ENCODE peak calls at places on chromosomes 13 and 19, in nine cellular contexts. L, G, J, H, Y, M, R, A and P are unnamed samples.

GRCh38 chr19:56091066-56091490 is 30.0 kb downstream of the ZNF787 start:
- DNase-seq in L (no peak), G (no peak), J (no peak), H (no peak), Y (no peak), M (no peak), R (no peak), A (no peak), P (no peak)

GRCh38 chr19:1027953-1028902 is 1.8 kb downstream of the CNN2 start:
- DNase-seq in L (peak), G (peak), J (peak), H (peak), Y (peak), M (peak), R (peak), A (peak), P (peak)

GRCh38 chr13:27489456-27489855 is 39.1 kb upstream of the MTIF3 start:
- DNase-seq in L (no peak), G (no peak), J (no peak), H (no peak), Y (no peak), M (no peak), R (no peak), A (no peak), P (no peak)

GRCh38 chr19:1768248-1768647 is 14.9 kb downstream of the ONECUT3 start:
- DNase-seq in L (no peak), G (no peak), J (no peak), H (peak), Y (no peak), M (peak), R (no peak), A (no peak), P (peak)

GRCh38 chr19:14333101-14333871 is 48.0 kb upstream of the ADGRE5 start:
- DNase-seq in L (no peak), G (no peak), J (no peak), H (peak), Y (no peak), M (no peak), R (no peak), A (no peak), P (peak)

GRCh38 chr19:12788682-12789097 is 2.6 kb upstream of the JUNB start:
- DNase-seq in L (no peak), G (no peak), J (peak), H (peak), Y (no peak), M (peak), R (no peak), A (no peak), P (peak)

GRCh38 chr13:113562085-113562749 is 22.3 kb upstream of the TFDP1 start:
- DNase-seq in L (peak), G (no peak), J (peak), H (peak), Y (peak), M (peak), R (peak), A (peak), P (peak)

GRCh38 chr13:38952827-38953226 is 37.8 kb downstream of the STOML3 start:
- DNase-seq in L (no peak), G (no peak), J (no peak), H (no peak), Y (no peak), M (no peak), R (no peak), A (no peak), P (no peak)

GRCh38 chr19:41940443-41941409 is 12.5 kb upstream of the ERFL start:
- DNase-seq in L (no peak), G (no peak), J (no peak), H (no peak), Y (no peak), M (peak), R (no peak), A (no peak), P (peak)

GRCh38 chr19:958967-959685 is 25.0 kb upstream of the WDR18 start:
- DNase-seq in L (no peak), G (no peak), J (no peak), H (peak), Y (no peak), M (no peak), R (no peak), A (peak), P (no peak)

GRCh38 chr13:91017031-91017668 is 330.3 kb upstream of the MIR17HG start:
- DNase-seq in L (no peak), G (no peak), J (no peak), H (peak), Y (no peak), M (peak), R (no peak), A (peak), P (peak)

GRCh38 chr19:12994701-12995595 is at the start of gene NFIX:
- DNase-seq in L (no peak), G (peak), J (peak), H (peak), Y (no peak), M (peak), R (peak), A (no peak), P (peak)

GRCh38 chr13:101544979-101545378 is 92.5 kb downstream of the ITGBL1 start:
- DNase-seq in L (no peak), G (no peak), J (no peak), H (no peak), Y (no peak), M (no peak), R (no peak), A (no peak), P (no peak)

GRCh38 chr13:91193358-91193757 is 154.1 kb upstream of the MIR17HG start:
- DNase-seq in L (no peak), G (no peak), J (no peak), H (no peak), Y (no peak), M (no peak), R (no peak), A (peak), P (no peak)

GRCh38 chr19:42658148-42658547 is 63.4 kb upstream of the CEACAM8 start:
- DNase-seq in L (no peak), G (no peak), J (no peak), H (no peak), Y (no peak), M (no peak), R (no peak), A (no peak), P (no peak)

GRCh38 chr19:1259873-1260748 is 9.0 kb upstream of the CIRBP start:
- DNase-seq in L (no peak), G (no peak), J (no peak), H (no peak), Y (no peak), M (no peak), R (no peak), A (no peak), P (peak)

GRCh38 chr13:75495938-75496337 is 14.0 kb upstream of the TBC1D4 start:
- DNase-seq in L (peak), G (no peak), J (no peak), H (no peak), Y (no peak), M (no peak), R (no peak), A (no peak), P (no peak)

GRCh38 chr13:24127116-24127631 is 33.3 kb upstream of the SPATA13 start:
- DNase-seq in L (no peak), G (no peak), J (no peak), H (no peak), Y (no peak), M (no peak), R (no peak), A (peak), P (no peak)

GRCh38 chr13:101552797-101553196 is 100.3 kb downstream of the ITGBL1 start:
- DNase-seq in L (no peak), G (no peak), J (no peak), H (no peak), Y (no peak), M (no peak), R (no peak), A (no peak), P (no peak)

GRCh38 chr13:110269509-110270185 is 37.3 kb downstream of the COL4A1 start:
- DNase-seq in L (no peak), G (no peak), J (peak), H (no peak), Y (no peak), M (no peak), R (no peak), A (no peak), P (no peak)

GRCh38 chr13:19888799-19889198 is 25.4 kb upstream of the ZMYM5 start:
- DNase-seq in L (no peak), G (no peak), J (no peak), H (no peak), Y (no peak), M (no peak), R (no peak), A (no peak), P (no peak)

GRCh38 chr13:101982903-101983302 is 418.9 kb downstream of the FGF14 start:
- DNase-seq in L (no peak), G (no peak), J (no peak), H (no peak), Y (no peak), M (no peak), R (no peak), A (no peak), P (no peak)

GRCh38 chr13:62357887-62358645 is 942.4 kb upstream of the PCDH20 start:
- DNase-seq in L (peak), G (no peak), J (no peak), H (peak), Y (no peak), M (peak), R (no peak), A (peak), P (peak)

GRCh38 chr19:50898018-50898417 is 13.2 kb downstream of the KLK4 start:
- DNase-seq in L (no peak), G (no peak), J (no peak), H (no peak), Y (no peak), M (no peak), R (no peak), A (no peak), P (no peak)

GRCh38 chr19:13872695-13873389 is 4.1 kb upstream of the NANOS3 start:
- DNase-seq in L (no peak), G (no peak), J (no peak), H (no peak), Y (no peak), M (no peak), R (no peak), A (no peak), P (peak)

GRCh38 chr13:48220592-48221300 is 12.3 kb upstream of the ITM2B start:
- DNase-seq in L (no peak), G (no peak), J (no peak), H (no peak), Y (no peak), M (no peak), R (no peak), A (no peak), P (no peak)

GRCh38 chr13:29849731-29850212 is 645 bp downstream of the UBL3 start:
- DNase-seq in L (no peak), G (no peak), J (peak), H (peak), Y (peak), M (peak), R (peak), A (peak), P (peak)

GRCh38 chr13:50334944-50335343 is 319.7 kb downstream of the KCNRG start:
- DNase-seq in L (no peak), G (no peak), J (no peak), H (no peak), Y (no peak), M (no peak), R (no peak), A (peak), P (no peak)

GRCh38 chr13:23599083-23599925 is 29.1 kb downstream of the TNFRSF19 start:
- DNase-seq in L (no peak), G (no peak), J (no peak), H (no peak), Y (no peak), M (no peak), R (no peak), A (peak), P (no peak)

GRCh38 chr13:37443538-37443937 is 155.0 kb downstream of the POSTN start:
- DNase-seq in L (peak), G (no peak), J (no peak), H (no peak), Y (no peak), M (no peak), R (no peak), A (no peak), P (no peak)

GRCh38 chr19:54106716-54107115 is 4.1 kb downstream of the NDUFA3 start:
- DNase-seq in L (no peak), G (no peak), J (no peak), H (no peak), Y (no peak), M (no peak), R (no peak), A (peak), P (no peak)

GRCh38 chr13:38538412-38538811 is 148.5 kb upstream of the FREM2 start:
- DNase-seq in L (no peak), G (no peak), J (no peak), H (no peak), Y (no peak), M (no peak), R (no peak), A (no peak), P (peak)

GRCh38 chr13:60617863-60618733 is 221.1 kb downstream of the TDRD3 start:
- DNase-seq in L (no peak), G (no peak), J (no peak), H (no peak), Y (no peak), M (no peak), R (no peak), A (no peak), P (no peak)
- TF ChIP-seq CTCF in L (peak), G (no peak), J (no peak), H (peak), Y (peak), M (peak), R (no peak), A (peak), P (peak)

DNA sequence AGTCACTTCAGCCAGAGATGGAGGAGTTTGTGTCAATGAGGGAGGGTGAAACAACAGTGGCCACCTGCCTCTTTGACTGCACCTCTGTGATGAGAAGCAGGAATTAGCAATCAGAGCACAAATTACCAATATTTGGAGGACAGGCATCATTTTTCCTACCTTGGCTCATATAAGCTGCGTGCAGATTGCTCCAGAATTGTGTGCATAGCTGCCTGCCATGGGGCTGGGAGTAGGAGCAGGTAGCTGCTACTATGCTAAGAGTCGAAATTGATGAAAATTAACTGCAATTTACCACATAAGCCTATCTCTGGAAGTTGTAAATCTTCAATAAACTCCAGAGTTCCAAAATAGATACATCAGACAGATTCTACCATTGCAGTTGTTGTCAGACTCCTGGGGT is 167.5 kb upstream of the HTR2A start:
- DNase-seq in L (no peak), G (no peak), J (no peak), H (no peak), Y (no peak), M (no peak), R (no peak), A (no peak), P (no peak)
- TF ChIP-seq CTCF in L (no peak), G (no peak), J (no peak), H (no peak), Y (no peak), M (no peak), R (no peak), A (no peak), P (no peak)

GRCh38 chr19:3520166-3521103 is 14.3 kb downstream of the FZR1 start:
- DNase-seq in L (no peak), G (no peak), J (peak), H (peak), Y (no peak), M (no peak), R (peak), A (peak), P (no peak)
- TF ChIP-seq CTCF in L (no peak), G (no peak), J (no peak), H (peak), Y (peak), M (peak), R (peak), A (no peak), P (no peak)

GRCh38 chr19:37329686-37330085 is 41.2 kb upstream of the ZNF527 start:
- DNase-seq in L (no peak), G (no peak), J (no peak), H (no peak), Y (no peak), M (peak), R (no peak), A (no peak), P (no peak)
- TF ChIP-seq CTCF in L (peak), G (no peak), J (no peak), H (peak), Y (peak), M (peak), R (peak), A (peak), P (no peak)

GRCh38 chr19:18636969-18637629 is at the start of gene KLHL26:
- DNase-seq in L (no peak), G (no peak), J (no peak), H (no peak), Y (no peak), M (no peak), R (no peak), A (no peak), P (no peak)

GRCh38 chr19:18636183-18636968 is 452 bp upstream of the KLHL26 start:
- DNase-seq in L (peak), G (peak), J (peak), H (peak), Y (peak), M (peak), R (peak), A (peak), P (peak)

GRCh38 chr19:18635831-18636182 is 1.0 kb upstream of the KLHL26 start:
- DNase-seq in L (no peak), G (no peak), J (no peak), H (no peak), Y (no peak), M (no peak), R (no peak), A (no peak), P (no peak)

GRCh38 chr19:18639706-18640105 is 2.9 kb downstream of the KLHL26 start:
- DNase-seq in L (no peak), G (no peak), J (no peak), H (no peak), Y (no peak), M (no peak), R (no peak), A (no peak), P (no peak)

GRCh38 chr19:18637644-18638630 is 1.1 kb downstream of the KLHL26 start:
- DNase-seq in L (no peak), G (no peak), J (no peak), H (no peak), Y (no peak), M (no peak), R (no peak), A (no peak), P (no peak)
- TF ChIP-seq CTCF in L (no peak), G (no peak), J (no peak), H (no peak), Y (no peak), M (no peak), R (no peak), A (no peak), P (no peak)